ENCODE peak calls at places on chromosomes 13 and 19, in ten cellular contexts. One of them, this sample, is unnamed.

GRCh38 chr19:47230122-47230920 is 678 bp downstream of the BBC3 start:
- DNase-seq in smooth muscle cell of the brain vasculature: no peak
- DNase-seq in effector memory CD4-positive, alpha-beta T cell: peak; percentile 76
- DNase-seq in iris pigment epithelial cell: peak; percentile 52
- DNase-seq in stimulated activated CD8-positive, alpha-beta memory T cell treated with anti-CD3 and anti-CD28 coated beads, Interleukin-12 subunit alpha, Interleukin-12 subunit beta, amount 100 ng/mL, for 4 hours: peak; percentile 69
- DNase-seq in epithelial cell of esophagus: peak; percentile 54
- DNase-seq in activated T-helper 2 cell treated with anti-CD3 and anti-CD28 coated beads, Interferon-gamma antibody, Interleukin-2, Interleukin-4, amounts not matched to agents 10 μg/mL and 5 μg/mL and 100 μg/mL, durations not matched to agents 14 hours and 24 hours and 36 hours: peak; percentile 75
- DNase-seq in ureter: peak; percentile 75
- DNase-seq in foreskin melanocyte: no peak
- DNase-seq in hypothalamus: no peak
- DNase-seq in this sample: no peak

GRCh38 chr19:6572217-6572616 is 18.7 kb downstream of the CD70 start:
- DNase-seq in ureter: no peak
- DNase-seq in hypothalamus: no peak
- DNase-seq in iris pigment epithelial cell: no peak
- DNase-seq in smooth muscle cell of the brain vasculature: no peak
- DNase-seq in effector memory CD4-positive, alpha-beta T cell: no peak
- DNase-seq in stimulated activated CD8-positive, alpha-beta memory T cell treated with anti-CD3 and anti-CD28 coated beads, Interleukin-12 subunit alpha, Interleukin-12 subunit beta, amount 100 ng/mL, for 4 hours: no peak
- DNase-seq in foreskin melanocyte: no peak
- DNase-seq in activated T-helper 2 cell treated with anti-CD3 and anti-CD28 coated beads, Interferon-gamma antibody, Interleukin-2, Interleukin-4, amounts not matched to agents 10 μg/mL and 5 μg/mL and 100 μg/mL, durations not matched to agents 14 hours and 24 hours and 36 hours: no peak
- DNase-seq in epithelial cell of esophagus: no peak
- DNase-seq in this sample: no peak

GRCh38 chr19:662207-662961 is 630 bp downstream of the RNF126 start:
- DNase-seq in smooth muscle cell of the brain vasculature: no peak
- DNase-seq in foreskin melanocyte: no peak
- DNase-seq in effector memory CD4-positive, alpha-beta T cell: peak; percentile 61
- DNase-seq in epithelial cell of esophagus: peak; percentile 61
- DNase-seq in ureter: no peak
- DNase-seq in activated T-helper 2 cell treated with anti-CD3 and anti-CD28 coated beads, Interferon-gamma antibody, Interleukin-2, Interleukin-4, amounts not matched to agents 10 μg/mL and 5 μg/mL and 100 μg/mL, durations not matched to agents 14 hours and 24 hours and 36 hours: peak; percentile 69
- DNase-seq in stimulated activated CD8-positive, alpha-beta memory T cell treated with anti-CD3 and anti-CD28 coated beads, Interleukin-12 subunit alpha, Interleukin-12 subunit beta, amount 100 ng/mL, for 4 hours: peak; percentile 61
- DNase-seq in iris pigment epithelial cell: peak; percentile 35
- DNase-seq in hypothalamus: no peak
- DNase-seq in this sample: no peak

GRCh38 chr19:14985133-14985532 is 5.5 kb upstream of the SLC1A6 start:
- DNase-seq in smooth muscle cell of the brain vasculature: no peak
- DNase-seq in iris pigment epithelial cell: no peak
- DNase-seq in ureter: no peak
- DNase-seq in foreskin melanocyte: no peak
- DNase-seq in epithelial cell of esophagus: no peak
- DNase-seq in hypothalamus: no peak
- DNase-seq in activated T-helper 2 cell treated with anti-CD3 and anti-CD28 coated beads, Interferon-gamma antibody, Interleukin-2, Interleukin-4, amounts not matched to agents 10 μg/mL and 5 μg/mL and 100 μg/mL, durations not matched to agents 14 hours and 24 hours and 36 hours: no peak
- DNase-seq in stimulated activated CD8-positive, alpha-beta memory T cell treated with anti-CD3 and anti-CD28 coated beads, Interleukin-12 subunit alpha, Interleukin-12 subunit beta, amount 100 ng/mL, for 4 hours: no peak
- DNase-seq in effector memory CD4-positive, alpha-beta T cell: no peak
- DNase-seq in this sample: no peak

GRCh38 chr13:38819053-38819452 is 132.2 kb downstream of the FREM2 start:
- DNase-seq in iris pigment epithelial cell: peak; percentile 26
- DNase-seq in stimulated activated CD8-positive, alpha-beta memory T cell treated with anti-CD3 and anti-CD28 coated beads, Interleukin-12 subunit alpha, Interleukin-12 subunit beta, amount 100 ng/mL, for 4 hours: no peak
- DNase-seq in epithelial cell of esophagus: peak; percentile 24
- DNase-seq in activated T-helper 2 cell treated with anti-CD3 and anti-CD28 coated beads, Interferon-gamma antibody, Interleukin-2, Interleukin-4, amounts not matched to agents 10 μg/mL and 5 μg/mL and 100 μg/mL, durations not matched to agents 14 hours and 24 hours and 36 hours: no peak
- DNase-seq in effector memory CD4-positive, alpha-beta T cell: no peak
- DNase-seq in hypothalamus: peak; percentile 21
- DNase-seq in ureter: no peak
- DNase-seq in foreskin melanocyte: peak; percentile 59
- DNase-seq in smooth muscle cell of the brain vasculature: peak; percentile 3
- DNase-seq in this sample: no peak

GRCh38 chr13:22194106-22194810 is 523.4 kb downstream of the FGF9 start:
- DNase-seq in hypothalamus: no peak
- DNase-seq in epithelial cell of esophagus: no peak
- DNase-seq in effector memory CD4-positive, alpha-beta T cell: no peak
- DNase-seq in stimulated activated CD8-positive, alpha-beta memory T cell treated with anti-CD3 and anti-CD28 coated beads, Interleukin-12 subunit alpha, Interleukin-12 subunit beta, amount 100 ng/mL, for 4 hours: no peak
- DNase-seq in activated T-helper 2 cell treated with anti-CD3 and anti-CD28 coated beads, Interferon-gamma antibody, Interleukin-2, Interleukin-4, amounts not matched to agents 10 μg/mL and 5 μg/mL and 100 μg/mL, durations not matched to agents 14 hours and 24 hours and 36 hours: no peak
- DNase-seq in foreskin melanocyte: no peak
- DNase-seq in iris pigment epithelial cell: no peak
- DNase-seq in ureter: no peak
- DNase-seq in smooth muscle cell of the brain vasculature: no peak
- DNase-seq in this sample: no peak

GRCh38 chr19:55063492-55063843 is 520 bp upstream of the RDH13 start:
- DNase-seq in stimulated activated CD8-positive, alpha-beta memory T cell treated with anti-CD3 and anti-CD28 coated beads, Interleukin-12 subunit alpha, Interleukin-12 subunit beta, amount 100 ng/mL, for 4 hours: no peak
- DNase-seq in foreskin melanocyte: no peak
- DNase-seq in effector memory CD4-positive, alpha-beta T cell: no peak
- DNase-seq in epithelial cell of esophagus: no peak
- DNase-seq in iris pigment epithelial cell: no peak
- DNase-seq in activated T-helper 2 cell treated with anti-CD3 and anti-CD28 coated beads, Interferon-gamma antibody, Interleukin-2, Interleukin-4, amounts not matched to agents 10 μg/mL and 5 μg/mL and 100 μg/mL, durations not matched to agents 14 hours and 24 hours and 36 hours: no peak
- DNase-seq in ureter: no peak
- DNase-seq in hypothalamus: no peak
- DNase-seq in smooth muscle cell of the brain vasculature: no peak
- DNase-seq in this sample: no peak

GRCh38 chr13:67880916-67881315 is 650.8 kb upstream of the PCDH9 start:
- DNase-seq in smooth muscle cell of the brain vasculature: no peak
- DNase-seq in hypothalamus: no peak
- DNase-seq in iris pigment epithelial cell: peak; percentile 51
- DNase-seq in stimulated activated CD8-positive, alpha-beta memory T cell treated with anti-CD3 and anti-CD28 coated beads, Interleukin-12 subunit alpha, Interleukin-12 subunit beta, amount 100 ng/mL, for 4 hours: no peak
- DNase-seq in ureter: no peak
- DNase-seq in activated T-helper 2 cell treated with anti-CD3 and anti-CD28 coated beads, Interferon-gamma antibody, Interleukin-2, Interleukin-4, amounts not matched to agents 10 μg/mL and 5 μg/mL and 100 μg/mL, durations not matched to agents 14 hours and 24 hours and 36 hours: no peak
- DNase-seq in effector memory CD4-positive, alpha-beta T cell: no peak
- DNase-seq in foreskin melanocyte: peak; percentile 0
- DNase-seq in epithelial cell of esophagus: peak; percentile 77
- DNase-seq in this sample: no peak

GRCh38 chr13:20402881-20403280 is 122.8 kb downstream of the CRYL1 start:
- DNase-seq in ureter: no peak
- DNase-seq in epithelial cell of esophagus: no peak
- DNase-seq in stimulated activated CD8-positive, alpha-beta memory T cell treated with anti-CD3 and anti-CD28 coated beads, Interleukin-12 subunit alpha, Interleukin-12 subunit beta, amount 100 ng/mL, for 4 hours: no peak
- DNase-seq in iris pigment epithelial cell: no peak
- DNase-seq in activated T-helper 2 cell treated with anti-CD3 and anti-CD28 coated beads, Interferon-gamma antibody, Interleukin-2, Interleukin-4, amounts not matched to agents 10 μg/mL and 5 μg/mL and 100 μg/mL, durations not matched to agents 14 hours and 24 hours and 36 hours: no peak
- DNase-seq in smooth muscle cell of the brain vasculature: no peak
- DNase-seq in hypothalamus: no peak
- DNase-seq in effector memory CD4-positive, alpha-beta T cell: no peak
- DNase-seq in foreskin melanocyte: no peak
- DNase-seq in this sample: no peak

GRCh38 chr13:77696863-77697207 is 652 bp upstream of the SLAIN1 start:
- DNase-seq in iris pigment epithelial cell: no peak
- DNase-seq in effector memory CD4-positive, alpha-beta T cell: no peak
- DNase-seq in stimulated activated CD8-positive, alpha-beta memory T cell treated with anti-CD3 and anti-CD28 coated beads, Interleukin-12 subunit alpha, Interleukin-12 subunit beta, amount 100 ng/mL, for 4 hours: no peak
- DNase-seq in ureter: no peak
- DNase-seq in epithelial cell of esophagus: no peak
- DNase-seq in activated T-helper 2 cell treated with anti-CD3 and anti-CD28 coated beads, Interferon-gamma antibody, Interleukin-2, Interleukin-4, amounts not matched to agents 10 μg/mL and 5 μg/mL and 100 μg/mL, durations not matched to agents 14 hours and 24 hours and 36 hours: no peak
- DNase-seq in smooth muscle cell of the brain vasculature: no peak
- DNase-seq in foreskin melanocyte: no peak
- DNase-seq in hypothalamus: no peak
- DNase-seq in this sample: no peak

GRCh38 chr19:32767951-32768679 is 48.5 kb downstream of the TDRD12 start:
- DNase-seq in hypothalamus: no peak
- DNase-seq in ureter: no peak
- DNase-seq in iris pigment epithelial cell: no peak
- DNase-seq in epithelial cell of esophagus: no peak
- DNase-seq in activated T-helper 2 cell treated with anti-CD3 and anti-CD28 coated beads, Interferon-gamma antibody, Interleukin-2, Interleukin-4, amounts not matched to agents 10 μg/mL and 5 μg/mL and 100 μg/mL, durations not matched to agents 14 hours and 24 hours and 36 hours: no peak
- DNase-seq in effector memory CD4-positive, alpha-beta T cell: no peak
- DNase-seq in stimulated activated CD8-positive, alpha-beta memory T cell treated with anti-CD3 and anti-CD28 coated beads, Interleukin-12 subunit alpha, Interleukin-12 subunit beta, amount 100 ng/mL, for 4 hours: no peak
- DNase-seq in smooth muscle cell of the brain vasculature: no peak
- DNase-seq in foreskin melanocyte: no peak
- DNase-seq in this sample: no peak

GRCh38 chr13:109155301-109155761 is 525.9 kb downstream of the MYO16 start:
- DNase-seq in hypothalamus: no peak
- DNase-seq in ureter: no peak
- DNase-seq in effector memory CD4-positive, alpha-beta T cell: no peak
- DNase-seq in activated T-helper 2 cell treated with anti-CD3 and anti-CD28 coated beads, Interferon-gamma antibody, Interleukin-2, Interleukin-4, amounts not matched to agents 10 μg/mL and 5 μg/mL and 100 μg/mL, durations not matched to agents 14 hours and 24 hours and 36 hours: no peak
- DNase-seq in epithelial cell of esophagus: peak; percentile 75
- DNase-seq in stimulated activated CD8-positive, alpha-beta memory T cell treated with anti-CD3 and anti-CD28 coated beads, Interleukin-12 subunit alpha, Interleukin-12 subunit beta, amount 100 ng/mL, for 4 hours: no peak
- DNase-seq in foreskin melanocyte: no peak
- DNase-seq in smooth muscle cell of the brain vasculature: no peak
- DNase-seq in iris pigment epithelial cell: peak; percentile 90
- DNase-seq in this sample: no peak

GRCh38 chr13:108957369-108958012 is 328.1 kb downstream of the MYO16 start:
- DNase-seq in stimulated activated CD8-positive, alpha-beta memory T cell treated with anti-CD3 and anti-CD28 coated beads, Interleukin-12 subunit alpha, Interleukin-12 subunit beta, amount 100 ng/mL, for 4 hours: no peak
- DNase-seq in iris pigment epithelial cell: peak; percentile 90
- DNase-seq in epithelial cell of esophagus: peak; percentile 89
- DNase-seq in smooth muscle cell of the brain vasculature: peak; percentile 39
- DNase-seq in activated T-helper 2 cell treated with anti-CD3 and anti-CD28 coated beads, Interferon-gamma antibody, Interleukin-2, Interleukin-4, amounts not matched to agents 10 μg/mL and 5 μg/mL and 100 μg/mL, durations not matched to agents 14 hours and 24 hours and 36 hours: no peak
- DNase-seq in ureter: no peak
- DNase-seq in foreskin melanocyte: peak; percentile 66
- DNase-seq in effector memory CD4-positive, alpha-beta T cell: no peak
- DNase-seq in hypothalamus: no peak
- DNase-seq in this sample: no peak

GRCh38 chr13:112696001-112696868 is 6.4 kb downstream of the ATP11A start:
- DNase-seq in hypothalamus: no peak
- DNase-seq in ureter: no peak
- DNase-seq in activated T-helper 2 cell treated with anti-CD3 and anti-CD28 coated beads, Interferon-gamma antibody, Interleukin-2, Interleukin-4, amounts not matched to agents 10 μg/mL and 5 μg/mL and 100 μg/mL, durations not matched to agents 14 hours and 24 hours and 36 hours: no peak
- DNase-seq in epithelial cell of esophagus: no peak
- DNase-seq in smooth muscle cell of the brain vasculature: no peak
- DNase-seq in effector memory CD4-positive, alpha-beta T cell: no peak
- DNase-seq in foreskin melanocyte: no peak
- DNase-seq in iris pigment epithelial cell: no peak
- DNase-seq in stimulated activated CD8-positive, alpha-beta memory T cell treated with anti-CD3 and anti-CD28 coated beads, Interleukin-12 subunit alpha, Interleukin-12 subunit beta, amount 100 ng/mL, for 4 hours: no peak
- DNase-seq in this sample: no peak

GRCh38 chr19:5953680-5954213 is 24.2 kb downstream of the RANBP3 start:
- DNase-seq in stimulated activated CD8-positive, alpha-beta memory T cell treated with anti-CD3 and anti-CD28 coated beads, Interleukin-12 subunit alpha, Interleukin-12 subunit beta, amount 100 ng/mL, for 4 hours: no peak
- DNase-seq in smooth muscle cell of the brain vasculature: no peak
- DNase-seq in hypothalamus: no peak
- DNase-seq in ureter: no peak
- DNase-seq in epithelial cell of esophagus: peak; percentile 23
- DNase-seq in iris pigment epithelial cell: no peak
- DNase-seq in effector memory CD4-positive, alpha-beta T cell: no peak
- DNase-seq in activated T-helper 2 cell treated with anti-CD3 and anti-CD28 coated beads, Interferon-gamma antibody, Interleukin-2, Interleukin-4, amounts not matched to agents 10 μg/mL and 5 μg/mL and 100 μg/mL, durations not matched to agents 14 hours and 24 hours and 36 hours: peak; percentile 23
- DNase-seq in foreskin melanocyte: no peak
- DNase-seq in this sample: no peak

GRCh38 chr19:12783849-12784393 is 7.4 kb upstream of the JUNB start:
- DNase-seq in effector memory CD4-positive, alpha-beta T cell: no peak
- DNase-seq in activated T-helper 2 cell treated with anti-CD3 and anti-CD28 coated beads, Interferon-gamma antibody, Interleukin-2, Interleukin-4, amounts not matched to agents 10 μg/mL and 5 μg/mL and 100 μg/mL, durations not matched to agents 14 hours and 24 hours and 36 hours: no peak
- DNase-seq in foreskin melanocyte: no peak
- DNase-seq in ureter: peak; percentile 79
- DNase-seq in iris pigment epithelial cell: no peak
- DNase-seq in epithelial cell of esophagus: peak; percentile 82
- DNase-seq in smooth muscle cell of the brain vasculature: no peak
- DNase-seq in hypothalamus: no peak
- DNase-seq in stimulated activated CD8-positive, alpha-beta memory T cell treated with anti-CD3 and anti-CD28 coated beads, Interleukin-12 subunit alpha, Interleukin-12 subunit beta, amount 100 ng/mL, for 4 hours: no peak
- DNase-seq in this sample: no peak

GRCh38 chr19:54439174-54439851 is 9.7 kb upstream of the LENG8 start:
- DNase-seq in ureter: no peak
- DNase-seq in smooth muscle cell of the brain vasculature: no peak
- DNase-seq in epithelial cell of esophagus: peak; percentile 69
- DNase-seq in hypothalamus: peak; percentile 45
- DNase-seq in activated T-helper 2 cell treated with anti-CD3 and anti-CD28 coated beads, Interferon-gamma antibody, Interleukin-2, Interleukin-4, amounts not matched to agents 10 μg/mL and 5 μg/mL and 100 μg/mL, durations not matched to agents 14 hours and 24 hours and 36 hours: no peak
- DNase-seq in stimulated activated CD8-positive, alpha-beta memory T cell treated with anti-CD3 and anti-CD28 coated beads, Interleukin-12 subunit alpha, Interleukin-12 subunit beta, amount 100 ng/mL, for 4 hours: no peak
- DNase-seq in foreskin melanocyte: no peak
- DNase-seq in effector memory CD4-positive, alpha-beta T cell: no peak
- DNase-seq in iris pigment epithelial cell: peak; percentile 60
- DNase-seq in this sample: no peak

GRCh38 chr13:100269837-100270236 is 180.9 kb downstream of the PCCA start:
- DNase-seq in activated T-helper 2 cell treated with anti-CD3 and anti-CD28 coated beads, Interferon-gamma antibody, Interleukin-2, Interleukin-4, amounts not matched to agents 10 μg/mL and 5 μg/mL and 100 μg/mL, durations not matched to agents 14 hours and 24 hours and 36 hours: no peak
- DNase-seq in effector memory CD4-positive, alpha-beta T cell: no peak
- DNase-seq in iris pigment epithelial cell: peak; percentile 85
- DNase-seq in hypothalamus: peak; percentile 13
- DNase-seq in smooth muscle cell of the brain vasculature: peak; percentile 65
- DNase-seq in epithelial cell of esophagus: peak; percentile 38
- DNase-seq in ureter: peak; percentile 55
- DNase-seq in stimulated activated CD8-positive, alpha-beta memory T cell treated with anti-CD3 and anti-CD28 coated beads, Interleukin-12 subunit alpha, Interleukin-12 subunit beta, amount 100 ng/mL, for 4 hours: no peak
- DNase-seq in foreskin melanocyte: peak; percentile 34
- DNase-seq in this sample: no peak

GRCh38 chr13:42707003-42707402 is 74.4 kb upstream of the FAM216B start:
- DNase-seq in iris pigment epithelial cell: peak; percentile 42
- DNase-seq in effector memory CD4-positive, alpha-beta T cell: no peak
- DNase-seq in stimulated activated CD8-positive, alpha-beta memory T cell treated with anti-CD3 and anti-CD28 coated beads, Interleukin-12 subunit alpha, Interleukin-12 subunit beta, amount 100 ng/mL, for 4 hours: no peak
- DNase-seq in hypothalamus: no peak
- DNase-seq in epithelial cell of esophagus: no peak
- DNase-seq in foreskin melanocyte: no peak
- DNase-seq in ureter: no peak
- DNase-seq in activated T-helper 2 cell treated with anti-CD3 and anti-CD28 coated beads, Interferon-gamma antibody, Interleukin-2, Interleukin-4, amounts not matched to agents 10 μg/mL and 5 μg/mL and 100 μg/mL, durations not matched to agents 14 hours and 24 hours and 36 hours: no peak
- DNase-seq in smooth muscle cell of the brain vasculature: no peak
- DNase-seq in this sample: no peak

GRCh38 chr13:30984620-30985019 is 52.2 kb downstream of the TEX26 start:
- DNase-seq in smooth muscle cell of the brain vasculature: no peak
- DNase-seq in activated T-helper 2 cell treated with anti-CD3 and anti-CD28 coated beads, Interferon-gamma antibody, Interleukin-2, Interleukin-4, amounts not matched to agents 10 μg/mL and 5 μg/mL and 100 μg/mL, durations not matched to agents 14 hours and 24 hours and 36 hours: no peak
- DNase-seq in epithelial cell of esophagus: no peak
- DNase-seq in hypothalamus: no peak
- DNase-seq in iris pigment epithelial cell: no peak
- DNase-seq in ureter: no peak
- DNase-seq in effector memory CD4-positive, alpha-beta T cell: no peak
- DNase-seq in foreskin melanocyte: no peak
- DNase-seq in stimulated activated CD8-positive, alpha-beta memory T cell treated with anti-CD3 and anti-CD28 coated beads, Interleukin-12 subunit alpha, Interleukin-12 subunit beta, amount 100 ng/mL, for 4 hours: no peak
- DNase-seq in this sample: no peak

GRCh38 chr13:86282450-86282849 is 483.2 kb upstream of the SLITRK6 start:
- DNase-seq in activated T-helper 2 cell treated with anti-CD3 and anti-CD28 coated beads, Interferon-gamma antibody, Interleukin-2, Interleukin-4, amounts not matched to agents 10 μg/mL and 5 μg/mL and 100 μg/mL, durations not matched to agents 14 hours and 24 hours and 36 hours: no peak
- DNase-seq in effector memory CD4-positive, alpha-beta T cell: no peak
- DNase-seq in epithelial cell of esophagus: no peak
- DNase-seq in foreskin melanocyte: peak; percentile 44
- DNase-seq in ureter: no peak
- DNase-seq in smooth muscle cell of the brain vasculature: no peak
- DNase-seq in hypothalamus: no peak
- DNase-seq in stimulated activated CD8-positive, alpha-beta memory T cell treated with anti-CD3 and anti-CD28 coated beads, Interleukin-12 subunit alpha, Interleukin-12 subunit beta, amount 100 ng/mL, for 4 hours: no peak
- DNase-seq in iris pigment epithelial cell: peak; percentile 46
- DNase-seq in this sample: no peak

GRCh38 chr13:46134961-46135522 is 30.2 kb upstream of the CPB2 start:
- DNase-seq in stimulated activated CD8-positive, alpha-beta memory T cell treated with anti-CD3 and anti-CD28 coated beads, Interleukin-12 subunit alpha, Interleukin-12 subunit beta, amount 100 ng/mL, for 4 hours: no peak
- DNase-seq in smooth muscle cell of the brain vasculature: no peak
- DNase-seq in hypothalamus: no peak
- DNase-seq in effector memory CD4-positive, alpha-beta T cell: no peak
- DNase-seq in activated T-helper 2 cell treated with anti-CD3 and anti-CD28 coated beads, Interferon-gamma antibody, Interleukin-2, Interleukin-4, amounts not matched to agents 10 μg/mL and 5 μg/mL and 100 μg/mL, durations not matched to agents 14 hours and 24 hours and 36 hours: no peak
- DNase-seq in foreskin melanocyte: no peak
- DNase-seq in iris pigment epithelial cell: peak; percentile 39
- DNase-seq in ureter: peak; percentile 46
- DNase-seq in epithelial cell of esophagus: peak; percentile 96
- DNase-seq in this sample: no peak

GRCh38 chr13:106028916-106029315 is 506.5 kb downstream of the EFNB2 start:
- DNase-seq in hypothalamus: no peak
- DNase-seq in foreskin melanocyte: peak; percentile 89
- DNase-seq in effector memory CD4-positive, alpha-beta T cell: no peak
- DNase-seq in epithelial cell of esophagus: peak; percentile 19
- DNase-seq in iris pigment epithelial cell: no peak
- DNase-seq in ureter: no peak
- DNase-seq in stimulated activated CD8-positive, alpha-beta memory T cell treated with anti-CD3 and anti-CD28 coated beads, Interleukin-12 subunit alpha, Interleukin-12 subunit beta, amount 100 ng/mL, for 4 hours: no peak
- DNase-seq in activated T-helper 2 cell treated with anti-CD3 and anti-CD28 coated beads, Interferon-gamma antibody, Interleukin-2, Interleukin-4, amounts not matched to agents 10 μg/mL and 5 μg/mL and 100 μg/mL, durations not matched to agents 14 hours and 24 hours and 36 hours: no peak
- DNase-seq in smooth muscle cell of the brain vasculature: no peak
- DNase-seq in this sample: no peak

GRCh38 chr13:36918246-36919060 is 1.6 kb downstream of the SMAD9 start:
- DNase-seq in iris pigment epithelial cell: peak; percentile 31
- DNase-seq in smooth muscle cell of the brain vasculature: no peak
- DNase-seq in foreskin melanocyte: no peak
- DNase-seq in epithelial cell of esophagus: no peak
- DNase-seq in effector memory CD4-positive, alpha-beta T cell: no peak
- DNase-seq in hypothalamus: no peak
- DNase-seq in activated T-helper 2 cell treated with anti-CD3 and anti-CD28 coated beads, Interferon-gamma antibody, Interleukin-2, Interleukin-4, amounts not matched to agents 10 μg/mL and 5 μg/mL and 100 μg/mL, durations not matched to agents 14 hours and 24 hours and 36 hours: no peak
- DNase-seq in stimulated activated CD8-positive, alpha-beta memory T cell treated with anti-CD3 and anti-CD28 coated beads, Interleukin-12 subunit alpha, Interleukin-12 subunit beta, amount 100 ng/mL, for 4 hours: no peak
- DNase-seq in ureter: no peak
- DNase-seq in this sample: no peak

GRCh38 chr19:1811472-1811894 is 593 bp downstream of the ATP8B3 start:
- DNase-seq in epithelial cell of esophagus: peak; percentile 90
- DNase-seq in effector memory CD4-positive, alpha-beta T cell: peak; percentile 53
- DNase-seq in hypothalamus: no peak
- DNase-seq in stimulated activated CD8-positive, alpha-beta memory T cell treated with anti-CD3 and anti-CD28 coated beads, Interleukin-12 subunit alpha, Interleukin-12 subunit beta, amount 100 ng/mL, for 4 hours: peak; percentile 35
- DNase-seq in ureter: peak; percentile 85
- DNase-seq in iris pigment epithelial cell: peak; percentile 28
- DNase-seq in smooth muscle cell of the brain vasculature: no peak
- DNase-seq in foreskin melanocyte: no peak
- DNase-seq in activated T-helper 2 cell treated with anti-CD3 and anti-CD28 coated beads, Interferon-gamma antibody, Interleukin-2, Interleukin-4, amounts not matched to agents 10 μg/mL and 5 μg/mL and 100 μg/mL, durations not matched to agents 14 hours and 24 hours and 36 hours: no peak
- DNase-seq in this sample: no peak

GRCh38 chr19:16671652-16672274 is 10.8 kb downstream of the TMEM38A start:
- DNase-seq in epithelial cell of esophagus: no peak
- DNase-seq in ureter: no peak
- DNase-seq in smooth muscle cell of the brain vasculature: no peak
- DNase-seq in foreskin melanocyte: no peak
- DNase-seq in iris pigment epithelial cell: no peak
- DNase-seq in effector memory CD4-positive, alpha-beta T cell: no peak
- DNase-seq in hypothalamus: no peak
- DNase-seq in stimulated activated CD8-positive, alpha-beta memory T cell treated with anti-CD3 and anti-CD28 coated beads, Interleukin-12 subunit alpha, Interleukin-12 subunit beta, amount 100 ng/mL, for 4 hours: no peak
- DNase-seq in activated T-helper 2 cell treated with anti-CD3 and anti-CD28 coated beads, Interferon-gamma antibody, Interleukin-2, Interleukin-4, amounts not matched to agents 10 μg/mL and 5 μg/mL and 100 μg/mL, durations not matched to agents 14 hours and 24 hours and 36 hours: no peak
- DNase-seq in this sample: no peak

GRCh38 chr13:42746846-42747245 is 34.5 kb upstream of the FAM216B start:
- DNase-seq in effector memory CD4-positive, alpha-beta T cell: no peak
- DNase-seq in stimulated activated CD8-positive, alpha-beta memory T cell treated with anti-CD3 and anti-CD28 coated beads, Interleukin-12 subunit alpha, Interleukin-12 subunit beta, amount 100 ng/mL, for 4 hours: no peak
- DNase-seq in ureter: no peak
- DNase-seq in iris pigment epithelial cell: no peak
- DNase-seq in epithelial cell of esophagus: peak; percentile 27
- DNase-seq in foreskin melanocyte: no peak
- DNase-seq in hypothalamus: no peak
- DNase-seq in activated T-helper 2 cell treated with anti-CD3 and anti-CD28 coated beads, Interferon-gamma antibody, Interleukin-2, Interleukin-4, amounts not matched to agents 10 μg/mL and 5 μg/mL and 100 μg/mL, durations not matched to agents 14 hours and 24 hours and 36 hours: no peak
- DNase-seq in smooth muscle cell of the brain vasculature: no peak
- DNase-seq in this sample: no peak

GRCh38 chr19:8208119-8208709 is 956 bp upstream of the CERS4 start:
- DNase-seq in epithelial cell of esophagus: no peak
- DNase-seq in stimulated activated CD8-positive, alpha-beta memory T cell treated with anti-CD3 and anti-CD28 coated beads, Interleukin-12 subunit alpha, Interleukin-12 subunit beta, amount 100 ng/mL, for 4 hours: no peak
- DNase-seq in hypothalamus: peak; percentile 69
- DNase-seq in activated T-helper 2 cell treated with anti-CD3 and anti-CD28 coated beads, Interferon-gamma antibody, Interleukin-2, Interleukin-4, amounts not matched to agents 10 μg/mL and 5 μg/mL and 100 μg/mL, durations not matched to agents 14 hours and 24 hours and 36 hours: no peak
- DNase-seq in smooth muscle cell of the brain vasculature: no peak
- DNase-seq in ureter: no peak
- DNase-seq in foreskin melanocyte: peak; percentile 94
- DNase-seq in iris pigment epithelial cell: no peak
- DNase-seq in effector memory CD4-positive, alpha-beta T cell: no peak
- DNase-seq in this sample: no peak